ENCODE peak calls at places on chromosome 10, in seven cellular contexts. C is left ventricle myocardium superior, U is activated gamma-delta T cell treated with Interleukin-2 at 50 U/mL for 16 hours, F is GM13976, I is AG20443, Q is H4, M is bronchial epithelial cell. X is an unnamed sample.

GRCh38 chr10:46230615-46231014 is 56.2 kb upstream of the ANTXRL start:
- DNase-seq in M (no peak), I (no peak), U (no peak), C (no peak), F (no peak), Q (no peak), X (no peak)

GRCh38 chr10:73873843-73874215 is 526 bp downstream of the CAMK2G start:
- DNase-seq in F (peak), I (no peak), Q (no peak), M (no peak), C (no peak), U (peak), X (no peak)

GRCh38 chr10:12067336-12067735 is 1.4 kb upstream of the DHTKD1 start:
- DNase-seq in I (peak), M (peak), Q (no peak), U (no peak), C (no peak), F (no peak), X (no peak)

GRCh38 chr10:1368772-1369171 is 312.6 kb downstream of the WDR37 start:
- DNase-seq in Q (peak), I (no peak), C (no peak), U (no peak), M (no peak), F (peak), X (no peak)

GRCh38 chr10:73209705-73210104 is 37.4 kb downstream of the DNAJC9 start:
- DNase-seq in I (peak), Q (no peak), F (no peak), U (no peak), M (peak), C (no peak), X (no peak)

GRCh38 chr10:132057191-132057681 is 8.5 kb upstream of the JAKMIP3 start:
- DNase-seq in F (no peak), Q (no peak), M (no peak), C (no peak), U (no peak), I (no peak), X (no peak)

GRCh38 chr10:32408690-32409089 is 37.2 kb upstream of the CCDC7 start:
- DNase-seq in I (no peak), F (no peak), C (peak), M (no peak), U (no peak), Q (no peak), X (no peak)

GRCh38 chr10:113753020-113753692 is 1.7 kb downstream of the PLEKHS1 start:
- DNase-seq in F (no peak), I (no peak), M (peak), C (no peak), U (no peak), Q (peak), X (no peak)

GRCh38 chr10:12634532-12634931 is 285.2 kb downstream of the CAMK1D start:
- DNase-seq in Q (no peak), U (no peak), I (peak), C (no peak), M (no peak), F (no peak), X (no peak)

GRCh38 chr10:97140284-97140846 is 45.4 kb downstream of the SLIT1 start:
- DNase-seq in C (no peak), I (no peak), Q (no peak), M (no peak), F (no peak), U (no peak), X (no peak)

GRCh38 chr10:105358911-105359310 is 717.8 kb downstream of the SORCS3 start:
- DNase-seq in Q (no peak), I (no peak), F (no peak), U (no peak), M (peak), C (no peak), X (no peak)

GRCh38 chr10:84343831-84344230 is 15.4 kb downstream of the CCSER2 start:
- DNase-seq in F (no peak), M (no peak), Q (no peak), U (no peak), I (no peak), C (no peak), X (no peak)

GRCh38 chr10:24858244-24858907 is 94.0 kb downstream of the PRTFDC1 start:
- DNase-seq in I (no peak), M (peak), U (no peak), C (no peak), F (no peak), Q (peak), X (no peak)

GRCh38 chr10:122132882-122133634 is 138.0 kb upstream of the BTBD16 start:
- DNase-seq in M (no peak), F (no peak), I (no peak), C (no peak), U (no peak), Q (no peak), X (no peak)

GRCh38 chr10:97416565-97416964 is 9.4 kb upstream of the PGAM1 start:
- DNase-seq in U (no peak), Q (no peak), C (no peak), I (no peak), F (no peak), M (no peak), X (no peak)

GRCh38 chr10:71520042-71520441 is 123.3 kb downstream of the CDH23 start:
- DNase-seq in C (no peak), F (no peak), I (no peak), M (no peak), Q (no peak), U (no peak), X (no peak)

GRCh38 chr10:43576580-43576979 is 2.2 kb upstream of the ZNF239 start:
- DNase-seq in C (no peak), Q (no peak), M (no peak), U (no peak), I (no peak), F (no peak), X (no peak)

GRCh38 chr10:31320598-31321211 is 1.7 kb downstream of the ZEB1 start:
- DNase-seq in I (peak), U (peak), M (peak), F (peak), Q (peak), C (peak), X (no peak)

GRCh38 chr10:1600861-1601260 is 136.5 kb downstream of the ADARB2 start:
- DNase-seq in Q (no peak), I (no peak), F (no peak), C (no peak), U (no peak), M (peak), X (no peak)

GRCh38 chr10:60426425-60426824 is 36.8 kb upstream of the ANK3 start:
- DNase-seq in Q (peak), C (no peak), F (no peak), U (no peak), M (peak), I (peak), X (no peak)

GRCh38 chr10:49269523-49269922 is 29.4 kb upstream of the C10orf71 start:
- DNase-seq in F (no peak), U (no peak), Q (no peak), C (no peak), I (no peak), M (no peak), X (no peak)

GRCh38 chr10:124698560-124699470 is 45.4 kb downstream of the FAM53B start:
- DNase-seq in C (peak), Q (no peak), U (no peak), M (no peak), F (no peak), I (no peak), X (no peak)

GRCh38 chr10:58373446-58373834 is 11.8 kb upstream of the TFAM start:
- DNase-seq in U (no peak), Q (no peak), M (peak), F (no peak), I (no peak), C (no peak), X (no peak)

GRCh38 chr10:24784061-24784460 is 60.4 kb upstream of the ARHGAP21 start:
- DNase-seq in Q (no peak), F (no peak), M (no peak), U (no peak), C (no peak), I (no peak), X (no peak)

GRCh38 chr10:118101501-118101900 is 54.8 kb upstream of the RAB11FIP2 start:
- DNase-seq in I (peak), Q (no peak), U (no peak), M (no peak), C (no peak), F (no peak), X (no peak)

GRCh38 chr10:103504181-103504783 is 10.8 kb downstream of the NEURL1 start:
- DNase-seq in C (no peak), I (no peak), F (no peak), Q (peak), U (peak), M (peak), X (no peak)

GRCh38 chr10:682931-683447 is 6.5 kb downstream of the DIP2C start:
- DNase-seq in F (no peak), U (no peak), C (no peak), M (no peak), I (peak), Q (no peak), X (no peak)

GRCh38 chr10:79488303-79488702 is 24.0 kb upstream of the EIF5AL1 start:
- DNase-seq in I (peak), U (no peak), C (peak), F (no peak), Q (peak), M (peak), X (no peak)

GRCh38 chr10:1609596-1609995 is 127.7 kb downstream of the ADARB2 start:
- DNase-seq in F (no peak), Q (no peak), U (no peak), M (no peak), C (no peak), I (no peak), X (no peak)

GRCh38 chr10:92407305-92408016 is 116.5 kb downstream of the MARCHF5 start:
- DNase-seq in U (no peak), Q (peak), M (peak), I (no peak), C (no peak), F (no peak), X (no peak)

GRCh38 chr10:47370015-47370767 is 13.9 kb downstream of the ZNF488 start:
- DNase-seq in F (no peak), Q (no peak), U (no peak), M (no peak), I (no peak), C (no peak), X (no peak)

GRCh38 chr10:43739171-43739570 is 90.5 kb upstream of the ZNF32 start:
- DNase-seq in I (peak), Q (no peak), U (no peak), F (no peak), M (no peak), C (no peak), X (no peak)

GRCh38 chr10:50552771-50553535 is 70.8 kb downstream of the SGMS1 start:
- DNase-seq in M (peak), C (no peak), F (no peak), U (peak), I (no peak), Q (peak), X (no peak)

X was measured in lower lobe of right lung.